ENCODE peak calls at places on chromosomes 3 and 15, in ten cellular contexts. One of them, this sample, is unnamed.

GRCh38 chr15:90266061-90266431 is 574 bp downstream of the NGRN start:
- DNase-seq in stimulated activated CD4-positive, alpha-beta T cell treated with anti-CD3 and anti-CD28 coated beads, Interleukin-12 subunit alpha, Interleukin-12 subunit beta, amount 100 ng/mL, for 4 hours: peak
- DNase-seq in right atrium auricular region: no peak
- DNase-seq in effector CD4-positive, alpha-beta T cell: no peak
- DNase-seq in nucleus accumbens: peak
- DNase-seq in right cardiac atrium: peak
- DNase-seq in OCI-LY7: no peak
- DNase-seq in glomerular endothelial cell: no peak
- DNase-seq in KG1: no peak
- DNase-seq in uterus: peak
- DNase-seq in this sample: no peak

GRCh38 chr3:82807781-82808180 is 1046.3 kb upstream of the GBE1 start:
- DNase-seq in right cardiac atrium: peak
- DNase-seq in OCI-LY7: no peak
- DNase-seq in nucleus accumbens: no peak
- DNase-seq in stimulated activated CD4-positive, alpha-beta T cell treated with anti-CD3 and anti-CD28 coated beads, Interleukin-12 subunit alpha, Interleukin-12 subunit beta, amount 100 ng/mL, for 4 hours: no peak
- DNase-seq in glomerular endothelial cell: no peak
- DNase-seq in uterus: no peak
- DNase-seq in effector CD4-positive, alpha-beta T cell: no peak
- DNase-seq in KG1: no peak
- DNase-seq in right atrium auricular region: no peak
- DNase-seq in this sample: no peak

GRCh38 chr3:157493627-157494550 is 9.3 kb downstream of the VEPH1 start:
- DNase-seq in right atrium auricular region: no peak
- DNase-seq in OCI-LY7: peak
- DNase-seq in nucleus accumbens: no peak
- DNase-seq in KG1: peak
- DNase-seq in right cardiac atrium: no peak
- DNase-seq in stimulated activated CD4-positive, alpha-beta T cell treated with anti-CD3 and anti-CD28 coated beads, Interleukin-12 subunit alpha, Interleukin-12 subunit beta, amount 100 ng/mL, for 4 hours: no peak
- DNase-seq in effector CD4-positive, alpha-beta T cell: no peak
- DNase-seq in glomerular endothelial cell: peak
- DNase-seq in uterus: no peak
- DNase-seq in this sample: peak

GRCh38 chr3:16151109-16151508 is 23.4 kb upstream of the GALNT15 start:
- DNase-seq in stimulated activated CD4-positive, alpha-beta T cell treated with anti-CD3 and anti-CD28 coated beads, Interleukin-12 subunit alpha, Interleukin-12 subunit beta, amount 100 ng/mL, for 4 hours: no peak
- DNase-seq in glomerular endothelial cell: no peak
- DNase-seq in right cardiac atrium: peak
- DNase-seq in effector CD4-positive, alpha-beta T cell: no peak
- DNase-seq in KG1: peak
- DNase-seq in uterus: peak
- DNase-seq in OCI-LY7: no peak
- DNase-seq in right atrium auricular region: peak
- DNase-seq in nucleus accumbens: no peak
- DNase-seq in this sample: no peak

GRCh38 chr15:86834115-86834863 is 754.6 kb downstream of the AGBL1 start:
- DNase-seq in right cardiac atrium: peak
- DNase-seq in glomerular endothelial cell: no peak
- DNase-seq in right atrium auricular region: no peak
- DNase-seq in uterus: no peak
- DNase-seq in effector CD4-positive, alpha-beta T cell: no peak
- DNase-seq in stimulated activated CD4-positive, alpha-beta T cell treated with anti-CD3 and anti-CD28 coated beads, Interleukin-12 subunit alpha, Interleukin-12 subunit beta, amount 100 ng/mL, for 4 hours: no peak
- DNase-seq in OCI-LY7: no peak
- DNase-seq in KG1: no peak
- DNase-seq in nucleus accumbens: no peak
- DNase-seq in this sample: no peak

GRCh38 chr3:186653984-186654383 is 11.8 kb upstream of the HRG start:
- DNase-seq in KG1: no peak
- DNase-seq in nucleus accumbens: no peak
- DNase-seq in uterus: no peak
- DNase-seq in effector CD4-positive, alpha-beta T cell: no peak
- DNase-seq in right atrium auricular region: no peak
- DNase-seq in stimulated activated CD4-positive, alpha-beta T cell treated with anti-CD3 and anti-CD28 coated beads, Interleukin-12 subunit alpha, Interleukin-12 subunit beta, amount 100 ng/mL, for 4 hours: no peak
- DNase-seq in OCI-LY7: peak
- DNase-seq in glomerular endothelial cell: no peak
- DNase-seq in right cardiac atrium: no peak
- DNase-seq in this sample: no peak

GRCh38 chr3:107657971-107658370 is 135.2 kb downstream of the BBX start:
- DNase-seq in KG1: no peak
- DNase-seq in glomerular endothelial cell: no peak
- DNase-seq in effector CD4-positive, alpha-beta T cell: no peak
- DNase-seq in nucleus accumbens: no peak
- DNase-seq in uterus: no peak
- DNase-seq in OCI-LY7: no peak
- DNase-seq in right cardiac atrium: no peak
- DNase-seq in right atrium auricular region: no peak
- DNase-seq in stimulated activated CD4-positive, alpha-beta T cell treated with anti-CD3 and anti-CD28 coated beads, Interleukin-12 subunit alpha, Interleukin-12 subunit beta, amount 100 ng/mL, for 4 hours: no peak
- DNase-seq in this sample: no peak

GRCh38 chr3:170387952-170388351 is 30.4 kb downstream of the SKIL start:
- DNase-seq in glomerular endothelial cell: no peak
- DNase-seq in KG1: no peak
- DNase-seq in uterus: no peak
- DNase-seq in effector CD4-positive, alpha-beta T cell: no peak
- DNase-seq in right cardiac atrium: no peak
- DNase-seq in right atrium auricular region: no peak
- DNase-seq in stimulated activated CD4-positive, alpha-beta T cell treated with anti-CD3 and anti-CD28 coated beads, Interleukin-12 subunit alpha, Interleukin-12 subunit beta, amount 100 ng/mL, for 4 hours: no peak
- DNase-seq in OCI-LY7: no peak
- DNase-seq in nucleus accumbens: no peak
- DNase-seq in this sample: no peak

GRCh38 chr3:186053954-186054353 is 54.9 kb downstream of the ETV5 start:
- DNase-seq in stimulated activated CD4-positive, alpha-beta T cell treated with anti-CD3 and anti-CD28 coated beads, Interleukin-12 subunit alpha, Interleukin-12 subunit beta, amount 100 ng/mL, for 4 hours: no peak
- DNase-seq in right cardiac atrium: no peak
- DNase-seq in effector CD4-positive, alpha-beta T cell: no peak
- DNase-seq in glomerular endothelial cell: no peak
- DNase-seq in nucleus accumbens: no peak
- DNase-seq in uterus: no peak
- DNase-seq in right atrium auricular region: no peak
- DNase-seq in OCI-LY7: no peak
- DNase-seq in KG1: no peak
- DNase-seq in this sample: no peak

GRCh38 chr3:7800006-7800780 is 701.4 kb upstream of the LMCD1 start:
- DNase-seq in nucleus accumbens: no peak
- DNase-seq in OCI-LY7: no peak
- DNase-seq in right atrium auricular region: no peak
- DNase-seq in effector CD4-positive, alpha-beta T cell: no peak
- DNase-seq in uterus: no peak
- DNase-seq in KG1: no peak
- DNase-seq in stimulated activated CD4-positive, alpha-beta T cell treated with anti-CD3 and anti-CD28 coated beads, Interleukin-12 subunit alpha, Interleukin-12 subunit beta, amount 100 ng/mL, for 4 hours: no peak
- DNase-seq in right cardiac atrium: no peak
- DNase-seq in glomerular endothelial cell: no peak
- DNase-seq in this sample: no peak

GRCh38 chr3:171982829-171983228 is 56.5 kb upstream of the FNDC3B start:
- DNase-seq in uterus: no peak
- DNase-seq in stimulated activated CD4-positive, alpha-beta T cell treated with anti-CD3 and anti-CD28 coated beads, Interleukin-12 subunit alpha, Interleukin-12 subunit beta, amount 100 ng/mL, for 4 hours: no peak
- DNase-seq in right cardiac atrium: no peak
- DNase-seq in glomerular endothelial cell: no peak
- DNase-seq in right atrium auricular region: no peak
- DNase-seq in OCI-LY7: no peak
- DNase-seq in effector CD4-positive, alpha-beta T cell: no peak
- DNase-seq in KG1: no peak
- DNase-seq in nucleus accumbens: no peak
- DNase-seq in this sample: no peak

GRCh38 chr15:67836134-67836455 is 3.8 kb downstream of the RNU6-1 start:
- DNase-seq in right cardiac atrium: no peak
- DNase-seq in right atrium auricular region: no peak
- DNase-seq in OCI-LY7: no peak
- DNase-seq in nucleus accumbens: no peak
- DNase-seq in uterus: no peak
- DNase-seq in KG1: no peak
- DNase-seq in stimulated activated CD4-positive, alpha-beta T cell treated with anti-CD3 and anti-CD28 coated beads, Interleukin-12 subunit alpha, Interleukin-12 subunit beta, amount 100 ng/mL, for 4 hours: no peak
- DNase-seq in effector CD4-positive, alpha-beta T cell: no peak
- DNase-seq in glomerular endothelial cell: no peak
- DNase-seq in this sample: no peak

GRCh38 chr3:132399054-132399929 is 18.0 kb upstream of the DNAJC13 start:
- DNase-seq in KG1: no peak
- DNase-seq in right cardiac atrium: no peak
- DNase-seq in glomerular endothelial cell: no peak
- DNase-seq in stimulated activated CD4-positive, alpha-beta T cell treated with anti-CD3 and anti-CD28 coated beads, Interleukin-12 subunit alpha, Interleukin-12 subunit beta, amount 100 ng/mL, for 4 hours: no peak
- DNase-seq in right atrium auricular region: no peak
- DNase-seq in uterus: no peak
- DNase-seq in nucleus accumbens: no peak
- DNase-seq in effector CD4-positive, alpha-beta T cell: no peak
- DNase-seq in OCI-LY7: peak
- DNase-seq in this sample: no peak

GRCh38 chr3:72776-73175 is 123.8 kb upstream of the CHL1 start:
- DNase-seq in right cardiac atrium: no peak
- DNase-seq in glomerular endothelial cell: no peak
- DNase-seq in stimulated activated CD4-positive, alpha-beta T cell treated with anti-CD3 and anti-CD28 coated beads, Interleukin-12 subunit alpha, Interleukin-12 subunit beta, amount 100 ng/mL, for 4 hours: no peak
- DNase-seq in uterus: no peak
- DNase-seq in effector CD4-positive, alpha-beta T cell: no peak
- DNase-seq in right atrium auricular region: no peak
- DNase-seq in KG1: no peak
- DNase-seq in OCI-LY7: no peak
- DNase-seq in nucleus accumbens: no peak
- DNase-seq in this sample: no peak

GRCh38 chr3:45414823-45415222 is 26.4 kb downstream of the LARS2 start:
- DNase-seq in effector CD4-positive, alpha-beta T cell: no peak
- DNase-seq in right cardiac atrium: no peak
- DNase-seq in stimulated activated CD4-positive, alpha-beta T cell treated with anti-CD3 and anti-CD28 coated beads, Interleukin-12 subunit alpha, Interleukin-12 subunit beta, amount 100 ng/mL, for 4 hours: no peak
- DNase-seq in uterus: no peak
- DNase-seq in right atrium auricular region: no peak
- DNase-seq in nucleus accumbens: no peak
- DNase-seq in KG1: no peak
- DNase-seq in OCI-LY7: no peak
- DNase-seq in glomerular endothelial cell: no peak
- DNase-seq in this sample: no peak

GRCh38 chr3:145557405-145557804 is 603.6 kb downstream of the PLOD2 start:
- DNase-seq in right atrium auricular region: no peak
- DNase-seq in uterus: no peak
- DNase-seq in right cardiac atrium: no peak
- DNase-seq in glomerular endothelial cell: no peak
- DNase-seq in nucleus accumbens: no peak
- DNase-seq in stimulated activated CD4-positive, alpha-beta T cell treated with anti-CD3 and anti-CD28 coated beads, Interleukin-12 subunit alpha, Interleukin-12 subunit beta, amount 100 ng/mL, for 4 hours: no peak
- DNase-seq in OCI-LY7: no peak
- DNase-seq in effector CD4-positive, alpha-beta T cell: no peak
- DNase-seq in KG1: no peak
- DNase-seq in this sample: no peak

GRCh38 chr15:51846463-51847230 is 17.2 kb downstream of the TMOD3 start:
- DNase-seq in KG1: no peak
- DNase-seq in glomerular endothelial cell: peak
- DNase-seq in stimulated activated CD4-positive, alpha-beta T cell treated with anti-CD3 and anti-CD28 coated beads, Interleukin-12 subunit alpha, Interleukin-12 subunit beta, amount 100 ng/mL, for 4 hours: no peak
- DNase-seq in right atrium auricular region: no peak
- DNase-seq in effector CD4-positive, alpha-beta T cell: no peak
- DNase-seq in nucleus accumbens: no peak
- DNase-seq in OCI-LY7: no peak
- DNase-seq in uterus: no peak
- DNase-seq in right cardiac atrium: no peak
- DNase-seq in this sample: peak

GRCh38 chr3:45011756-45012441 is 14.2 kb upstream of the CLEC3B start:
- DNase-seq in right atrium auricular region: peak
- DNase-seq in effector CD4-positive, alpha-beta T cell: no peak
- DNase-seq in KG1: no peak
- DNase-seq in uterus: peak
- DNase-seq in nucleus accumbens: no peak
- DNase-seq in glomerular endothelial cell: peak
- DNase-seq in stimulated activated CD4-positive, alpha-beta T cell treated with anti-CD3 and anti-CD28 coated beads, Interleukin-12 subunit alpha, Interleukin-12 subunit beta, amount 100 ng/mL, for 4 hours: no peak
- DNase-seq in right cardiac atrium: peak
- DNase-seq in OCI-LY7: peak
- DNase-seq in this sample: peak

GRCh38 chr15:78358114-78358513 is 18.0 kb downstream of the CRABP1 start:
- DNase-seq in right cardiac atrium: no peak
- DNase-seq in OCI-LY7: no peak
- DNase-seq in right atrium auricular region: no peak
- DNase-seq in nucleus accumbens: no peak
- DNase-seq in KG1: no peak
- DNase-seq in glomerular endothelial cell: no peak
- DNase-seq in uterus: no peak
- DNase-seq in stimulated activated CD4-positive, alpha-beta T cell treated with anti-CD3 and anti-CD28 coated beads, Interleukin-12 subunit alpha, Interleukin-12 subunit beta, amount 100 ng/mL, for 4 hours: no peak
- DNase-seq in effector CD4-positive, alpha-beta T cell: no peak
- DNase-seq in this sample: no peak

GRCh38 chr15:31452595-31453557 is 126.2 kb downstream of the KLF13 start:
- DNase-seq in uterus: no peak
- DNase-seq in OCI-LY7: peak
- DNase-seq in nucleus accumbens: no peak
- DNase-seq in right cardiac atrium: peak
- DNase-seq in glomerular endothelial cell: no peak
- DNase-seq in right atrium auricular region: peak
- DNase-seq in stimulated activated CD4-positive, alpha-beta T cell treated with anti-CD3 and anti-CD28 coated beads, Interleukin-12 subunit alpha, Interleukin-12 subunit beta, amount 100 ng/mL, for 4 hours: no peak
- DNase-seq in KG1: no peak
- DNase-seq in effector CD4-positive, alpha-beta T cell: no peak
- DNase-seq in this sample: no peak

GRCh38 chr3:27138005-27138404 is 231.2 kb downstream of the NEK10 start:
- DNase-seq in effector CD4-positive, alpha-beta T cell: no peak
- DNase-seq in glomerular endothelial cell: no peak
- DNase-seq in right cardiac atrium: no peak
- DNase-seq in KG1: no peak
- DNase-seq in uterus: no peak
- DNase-seq in right atrium auricular region: no peak
- DNase-seq in nucleus accumbens: no peak
- DNase-seq in OCI-LY7: no peak
- DNase-seq in stimulated activated CD4-positive, alpha-beta T cell treated with anti-CD3 and anti-CD28 coated beads, Interleukin-12 subunit alpha, Interleukin-12 subunit beta, amount 100 ng/mL, for 4 hours: no peak
- DNase-seq in this sample: no peak

GRCh38 chr3:40780341-40780800 is 255.6 kb downstream of the ZNF621 start:
- DNase-seq in uterus: peak
- DNase-seq in glomerular endothelial cell: no peak
- DNase-seq in KG1: no peak
- DNase-seq in right cardiac atrium: peak
- DNase-seq in OCI-LY7: no peak
- DNase-seq in right atrium auricular region: peak
- DNase-seq in effector CD4-positive, alpha-beta T cell: no peak
- DNase-seq in nucleus accumbens: peak
- DNase-seq in stimulated activated CD4-positive, alpha-beta T cell treated with anti-CD3 and anti-CD28 coated beads, Interleukin-12 subunit alpha, Interleukin-12 subunit beta, amount 100 ng/mL, for 4 hours: no peak
- DNase-seq in this sample: peak

GRCh38 chr3:123244128-123244527 is 42.4 kb downstream of the SEC22A start:
- DNase-seq in glomerular endothelial cell: no peak
- DNase-seq in KG1: no peak
- DNase-seq in right atrium auricular region: no peak
- DNase-seq in right cardiac atrium: peak
- DNase-seq in OCI-LY7: peak
- DNase-seq in stimulated activated CD4-positive, alpha-beta T cell treated with anti-CD3 and anti-CD28 coated beads, Interleukin-12 subunit alpha, Interleukin-12 subunit beta, amount 100 ng/mL, for 4 hours: peak
- DNase-seq in uterus: no peak
- DNase-seq in effector CD4-positive, alpha-beta T cell: peak
- DNase-seq in nucleus accumbens: no peak
- DNase-seq in this sample: no peak

GRCh38 chr15:50219820-50220219 is 37.8 kb downstream of the SLC27A2 start:
- DNase-seq in OCI-LY7: no peak
- DNase-seq in stimulated activated CD4-positive, alpha-beta T cell treated with anti-CD3 and anti-CD28 coated beads, Interleukin-12 subunit alpha, Interleukin-12 subunit beta, amount 100 ng/mL, for 4 hours: no peak
- DNase-seq in nucleus accumbens: no peak
- DNase-seq in KG1: no peak
- DNase-seq in glomerular endothelial cell: no peak
- DNase-seq in effector CD4-positive, alpha-beta T cell: no peak
- DNase-seq in uterus: no peak
- DNase-seq in right atrium auricular region: no peak
- DNase-seq in right cardiac atrium: no peak
- DNase-seq in this sample: no peak

GRCh38 chr3:141798455-141798854 is 35.2 kb downstream of the GRK7 start:
- DNase-seq in OCI-LY7: no peak
- DNase-seq in nucleus accumbens: no peak
- DNase-seq in uterus: peak
- DNase-seq in right cardiac atrium: peak
- DNase-seq in stimulated activated CD4-positive, alpha-beta T cell treated with anti-CD3 and anti-CD28 coated beads, Interleukin-12 subunit alpha, Interleukin-12 subunit beta, amount 100 ng/mL, for 4 hours: no peak
- DNase-seq in glomerular endothelial cell: no peak
- DNase-seq in KG1: no peak
- DNase-seq in right atrium auricular region: no peak
- DNase-seq in effector CD4-positive, alpha-beta T cell: no peak
- DNase-seq in this sample: no peak

GRCh38 chr15:33132722-33133345 is 61.7 kb downstream of the FMN1 start:
- DNase-seq in effector CD4-positive, alpha-beta T cell: no peak
- DNase-seq in KG1: no peak
- DNase-seq in uterus: no peak
- DNase-seq in OCI-LY7: peak
- DNase-seq in stimulated activated CD4-positive, alpha-beta T cell treated with anti-CD3 and anti-CD28 coated beads, Interleukin-12 subunit alpha, Interleukin-12 subunit beta, amount 100 ng/mL, for 4 hours: no peak
- DNase-seq in glomerular endothelial cell: peak
- DNase-seq in nucleus accumbens: no peak
- DNase-seq in right atrium auricular region: no peak
- DNase-seq in right cardiac atrium: no peak
- DNase-seq in this sample: peak

GRCh38 chr3:10337323-10338163 is 16.6 kb upstream of the SEC13 start:
- DNase-seq in KG1: no peak
- DNase-seq in nucleus accumbens: no peak
- DNase-seq in uterus: no peak
- DNase-seq in glomerular endothelial cell: no peak
- DNase-seq in right cardiac atrium: no peak
- DNase-seq in OCI-LY7: no peak
- DNase-seq in right atrium auricular region: no peak
- DNase-seq in stimulated activated CD4-positive, alpha-beta T cell treated with anti-CD3 and anti-CD28 coated beads, Interleukin-12 subunit alpha, Interleukin-12 subunit beta, amount 100 ng/mL, for 4 hours: no peak
- DNase-seq in effector CD4-positive, alpha-beta T cell: no peak
- DNase-seq in this sample: no peak

GRCh38 chr3:98744283-98744682 is 18.9 kb upstream of the ST3GAL6 start:
- DNase-seq in stimulated activated CD4-positive, alpha-beta T cell treated with anti-CD3 and anti-CD28 coated beads, Interleukin-12 subunit alpha, Interleukin-12 subunit beta, amount 100 ng/mL, for 4 hours: no peak
- DNase-seq in glomerular endothelial cell: no peak
- DNase-seq in OCI-LY7: no peak
- DNase-seq in nucleus accumbens: no peak
- DNase-seq in right atrium auricular region: no peak
- DNase-seq in KG1: no peak
- DNase-seq in uterus: no peak
- DNase-seq in effector CD4-positive, alpha-beta T cell: no peak
- DNase-seq in right cardiac atrium: no peak
- DNase-seq in this sample: no peak